ENCODE peak calls at places on chromosomes 13 and 19, in ten cellular contexts. C is SK-N-SH; O is omental fat pad; F is M059J; P is T-helper 1 cell; B is stimulated activated CD4-positive, alpha-beta T cell treated with anti-CD3 and anti-CD28 coated beads, Interleukin-4, amount 100 ng/mL, for 48 hours; H is CD4-positive, alpha-beta T cell; S is activated naive CD4-positive, alpha-beta T cell treated with anti-CD3 and anti-CD28 coated beads, Interleukin-2, amount 10 ng/mL, durations not matched to agents 7 days and 5 days; Z is OCI-LY7; E is activated CD4-positive, alpha-beta T cell treated with anti-CD3 and anti-CD28 coated beads for 48 hours. R is an unnamed sample.
A peak's percentile ranks its signal among the peaks of the same experiment; 100 is the strongest.

GRCh38 chr13:29905845-29906244 is 55.4 kb upstream of the UBL3 start:
- DNase-seq in C (no peak), O (no peak), F (peak; percentile 52), P (no peak), B (no peak), H (no peak), S (no peak), Z (no peak), E (no peak), R (no peak)

GRCh38 chr13:36297600-36298338 is at the start of gene CCDC169:
- DNase-seq in C (peak; percentile 73), O (peak; percentile 50), F (peak; percentile 73), P (peak; percentile 6), B (peak; percentile 58), H (peak; percentile 29), S (peak; percentile 79), Z (no peak), E (peak; percentile 72), R (peak; percentile 44)

GRCh38 chr13:110119943-110120905 is 186.7 kb downstream of the COL4A1 start:
- DNase-seq in C (no peak), O (no peak), F (peak; percentile 48), P (no peak), B (no peak), H (no peak), S (no peak), Z (no peak), E (no peak), R (no peak)

GRCh38 chr13:108495686-108496363 is 133.6 kb upstream of the MYO16 start:
- DNase-seq in C (peak; percentile 57), O (no peak), F (no peak), P (peak; percentile 12), B (no peak), H (no peak), S (no peak), Z (no peak), E (no peak), R (no peak)

GRCh38 chr19:6697291-6697690 is 23.2 kb downstream of the C3 start:
- DNase-seq in C (no peak), O (no peak), F (no peak), P (no peak), B (no peak), H (no peak), S (no peak), Z (no peak), E (no peak), R (no peak)

GRCh38 chr13:90281709-90282108 is 1065.8 kb upstream of the MIR17HG start:
- DNase-seq in C (no peak), O (no peak), F (no peak), P (no peak), B (no peak), H (no peak), S (no peak), Z (no peak), E (no peak), R (no peak)

GRCh38 chr13:99442273-99442895 is 58.9 kb upstream of the TM9SF2 start:
- DNase-seq in C (peak; percentile 58), O (no peak), F (peak; percentile 39), P (no peak), B (no peak), H (peak; percentile 41), S (peak; percentile 68), Z (peak; percentile 48), E (peak; percentile 62), R (peak; percentile 62)

GRCh38 chr13:41764558-41764957 is 196.4 kb downstream of the VWA8 start:
- DNase-seq in C (no peak), O (no peak), F (no peak), P (no peak), B (no peak), H (no peak), S (no peak), Z (no peak), E (no peak), R (no peak)

GRCh38 chr19:1826557-1827521 is 14.8 kb upstream of the ATP8B3 start:
- DNase-seq in C (peak; percentile 58), O (no peak), F (no peak), P (no peak), B (no peak), H (no peak), S (no peak), Z (no peak), E (no peak), R (no peak)

GRCh38 chr19:35045667-35046300 is 4.3 kb downstream of the HPN start:
- DNase-seq in C (peak; percentile 51), O (no peak), F (peak; percentile 57), P (no peak), B (no peak), H (peak; percentile 33), S (peak; percentile 71), Z (peak; percentile 86), E (peak; percentile 67), R (peak; percentile 20)

GRCh38 chr13:112616586-112617381 is 28.8 kb upstream of the TUBGCP3 start:
- DNase-seq in C (peak; percentile 69), O (no peak), F (peak; percentile 41), P (no peak), B (no peak), H (no peak), S (peak; percentile 46), Z (peak; percentile 34), E (peak; percentile 35), R (no peak)

GRCh38 chr13:26474286-26474685 is 83.2 kb upstream of the WASF3 start:
- DNase-seq in C (no peak), O (no peak), F (no peak), P (no peak), B (no peak), H (no peak), S (no peak), Z (no peak), E (no peak), R (no peak)

GRCh38 chr13:82062772-82063171 is 1721.8 kb upstream of the SPRY2 start:
- DNase-seq in C (no peak), O (no peak), F (no peak), P (no peak), B (no peak), H (no peak), S (no peak), Z (no peak), E (no peak), R (no peak)

GRCh38 chr13:71602327-71602726 is 264.7 kb downstream of the DACH1 start:
- DNase-seq in C (no peak), O (no peak), F (no peak), P (no peak), B (no peak), H (no peak), S (no peak), Z (no peak), E (no peak), R (no peak)

GRCh38 chr13:110479215-110479545 is 82.3 kb downstream of the RAB20 start:
- DNase-seq in C (no peak), O (no peak), F (no peak), P (no peak), B (no peak), H (no peak), S (no peak), Z (no peak), E (no peak), R (no peak)

GRCh38 chr13:23384111-23384510 is 49.4 kb downstream of the SACS start:
- DNase-seq in C (no peak), O (no peak), F (peak; percentile 77), P (no peak), B (no peak), H (no peak), S (no peak), Z (no peak), E (peak; percentile 31), R (no peak)

GRCh38 chr13:21203132-21203531 is 26.7 kb downstream of the MRPL57 start:
- DNase-seq in C (no peak), O (no peak), F (peak; percentile 10), P (no peak), B (no peak), H (no peak), S (no peak), Z (no peak), E (no peak), R (no peak)

GRCh38 chr19:52170863-52171320 is 529 bp downstream of the ZNF836 start:
- DNase-seq in C (peak; percentile 58), O (no peak), F (peak; percentile 3), P (no peak), B (no peak), H (no peak), S (peak; percentile 24), Z (no peak), E (peak; percentile 12), R (no peak)

GRCh38 chr19:17125052-17125727 is 49.6 kb downstream of the MYO9B start:
- DNase-seq in C (no peak), O (no peak), F (peak; percentile 43), P (no peak), B (no peak), H (peak; percentile 53), S (peak; percentile 28), Z (peak; percentile 65), E (peak; percentile 11), R (no peak)